ENCODE peak calls at places on chromosome 1, in five cellular contexts. B, I, P, U and X are unnamed samples.

GRCh38 chr1:53848025-53848424 is 9.9 kb upstream of the NDC1 start:
- DNase-seq in B (no peak), I (no peak), P (no peak), U (no peak), X (no peak)

GRCh38 chr1:31005617-31006166 is 59.8 kb downstream of the PUM1 start:
- DNase-seq in B (no peak), I (no peak), P (no peak), U (no peak), X (no peak)

GRCh38 chr1:98315309-98315708 is 346.2 kb upstream of the SNX7 start:
- DNase-seq in B (no peak), I (no peak), P (no peak), U (no peak), X (no peak)

GRCh38 chr1:167447521-167448136 is 70.7 kb downstream of the CD247 start:
- DNase-seq in B (peak), I (no peak), P (no peak), U (no peak), X (peak)

GRCh38 chr1:155136728-155137127 is 1.1 kb downstream of the SLC50A1 start:
- DNase-seq in B (no peak), I (no peak), P (no peak), U (no peak), X (peak)

GRCh38 chr1:220326578-220326977 is 54.3 kb upstream of the RAB3GAP2 start:
- DNase-seq in B (no peak), I (no peak), P (no peak), U (no peak), X (no peak)

GRCh38 chr1:6502000-6502891 is 10.8 kb upstream of the PLEKHG5 start:
- DNase-seq in B (no peak), I (peak), P (no peak), U (no peak), X (no peak)

GRCh38 chr1:43293896-43294760 is 6.7 kb upstream of the TIE1 start:
- DNase-seq in B (no peak), I (no peak), P (no peak), U (no peak), X (no peak)

GRCh38 chr1:173853074-173853473 is 14.7 kb downstream of the GAS5 start:
- DNase-seq in B (no peak), I (no peak), P (no peak), U (no peak), X (peak)

GRCh38 chr1:200365897-200366426 is 43.9 kb downstream of the ZNF281 start:
- DNase-seq in B (no peak), I (no peak), P (no peak), U (no peak), X (no peak)

GRCh38 chr1:184210822-184211221 is 159.3 kb downstream of the TSEN15 start:
- DNase-seq in B (no peak), I (peak), P (no peak), U (no peak), X (no peak)

GRCh38 chr1:23393706-23394105 is 24.1 kb upstream of the ZNF436 start:
- DNase-seq in B (no peak), I (no peak), P (no peak), U (no peak), X (no peak)
- TF ChIP-seq ZBTB33 in B (no peak), I (no peak), P (no peak), U (no peak), X (peak)

GRCh38 chr1:93613895-93614294 is 67.7 kb downstream of the BCAR3 start:
- DNase-seq in B (no peak), I (no peak), P (no peak), U (no peak), X (no peak)

GRCh38 chr1:93611656-93612055 is 70.0 kb downstream of the BCAR3 start:
- DNase-seq in B (no peak), I (no peak), P (no peak), U (no peak), X (no peak)

GRCh38 chr1:93614550-93615200 is 67.0 kb downstream of the BCAR3 start:
- DNase-seq in B (no peak), I (no peak), P (peak), U (no peak), X (no peak)

GRCh38 chr1:93615201-93616150 is 66.2 kb downstream of the BCAR3 start:
- DNase-seq in B (no peak), I (no peak), P (peak), U (peak), X (peak)

GRCh38 chr1:93612510-93612909 is 69.1 kb downstream of the BCAR3 start:
- DNase-seq in B (no peak), I (no peak), P (no peak), U (no peak), X (no peak)
- TF ChIP-seq ZBTB33 in B (no peak), I (no peak), P (no peak), U (no peak), X (no peak)

GRCh38 chr1:111139234-111139955 is 498 bp downstream of the DRAM2 start:
- DNase-seq in B (peak), I (peak), P (peak), U (peak), X (peak)
- TF ChIP-seq ZBTB33 in B (no peak), I (no peak), P (no peak), U (no peak), X (no peak)

DNA sequence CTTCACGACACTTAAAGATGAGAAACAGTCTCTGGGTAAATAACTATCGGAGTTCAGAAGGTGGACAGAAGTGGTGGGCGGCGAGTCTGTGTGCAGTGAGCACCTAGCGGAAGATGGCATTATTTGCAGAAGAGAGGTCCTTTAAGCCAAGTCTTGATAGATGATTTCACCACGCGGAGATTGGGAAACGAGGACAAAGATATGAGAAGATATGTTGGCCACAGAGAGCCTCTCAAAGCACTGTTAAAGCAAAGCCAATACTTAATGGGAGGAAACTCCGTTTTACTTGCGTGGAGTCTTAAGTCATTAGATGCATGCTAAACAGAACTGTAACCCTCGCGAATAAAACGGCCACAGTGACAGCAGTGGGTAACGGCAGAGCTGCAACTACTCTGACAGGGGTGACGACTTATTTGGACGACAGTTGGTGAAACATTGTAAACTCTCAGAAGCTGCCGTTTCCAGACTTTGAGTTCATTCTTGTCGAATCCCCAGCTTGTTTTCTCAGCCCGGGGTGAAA is 576 bp upstream of the CEP350 start:
- DNase-seq in B (no peak), I (peak), P (peak), U (no peak), X (peak)
- TF ChIP-seq ZBTB33 in B (no peak), I (no peak), P (no peak), U (no peak), X (no peak)

GRCh38 chr1:20466231-20466630 is 19.8 kb downstream of the CAMK2N1 start:
- DNase-seq in B (no peak), I (no peak), P (no peak), U (no peak), X (no peak)
- TF ChIP-seq ZBTB33 in B (no peak), I (no peak), P (no peak), U (no peak), X (no peak)

DNA sequence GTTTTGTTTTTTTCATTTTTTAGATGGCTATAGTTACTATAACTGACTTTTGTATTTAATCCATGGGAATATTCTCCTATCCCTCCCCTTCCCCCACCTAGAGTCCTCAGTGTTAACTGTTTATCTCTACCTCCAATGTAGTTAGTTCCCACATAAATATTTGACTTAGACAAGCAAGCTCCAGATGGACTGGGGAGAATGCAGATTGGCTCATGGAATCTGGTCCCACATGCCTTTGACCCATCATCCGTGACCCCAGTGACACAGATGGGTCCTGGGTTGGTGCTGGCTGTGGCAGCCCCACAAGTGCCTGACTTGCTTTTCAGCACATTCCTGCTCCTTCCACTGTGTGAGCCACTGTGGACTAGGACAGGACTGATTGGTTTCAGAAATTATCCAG is 41.8 kb downstream of the ATP2B4 start:
- DNase-seq in B (no peak), I (no peak), P (no peak), U (no peak), X (peak)
- TF ChIP-seq ZBTB33 in B (no peak), I (no peak), P (no peak), U (no peak), X (no peak)

DNA sequence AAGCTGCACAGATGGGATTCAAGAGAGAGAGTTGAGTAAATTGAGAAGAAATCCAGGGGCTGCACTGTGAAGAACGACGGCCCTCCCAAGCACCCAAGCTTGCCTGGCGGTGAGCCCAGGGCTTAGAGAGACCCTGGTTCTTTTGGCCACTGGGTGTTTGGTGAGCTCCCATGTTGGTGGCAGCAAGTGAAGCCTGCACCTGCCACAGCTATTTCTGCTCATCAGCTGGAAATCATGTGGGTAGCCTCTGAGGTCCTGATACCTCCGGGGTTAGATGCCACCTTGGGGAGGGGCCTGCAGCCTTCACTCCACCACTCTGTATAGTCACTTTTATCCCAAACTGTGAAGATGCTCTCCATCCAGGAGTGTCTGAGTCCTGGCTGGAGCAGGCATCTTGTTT is 6.1 kb upstream of the BTG2 start:
- DNase-seq in B (no peak), I (no peak), P (no peak), U (no peak), X (no peak)
- TF ChIP-seq ZBTB33 in B (no peak), I (no peak), P (no peak), U (no peak), X (no peak)

GRCh38 chr1:95903060-95903459 is 669.0 kb downstream of the RWDD3 start:
- DNase-seq in B (no peak), I (no peak), P (no peak), U (no peak), X (no peak)

DNA sequence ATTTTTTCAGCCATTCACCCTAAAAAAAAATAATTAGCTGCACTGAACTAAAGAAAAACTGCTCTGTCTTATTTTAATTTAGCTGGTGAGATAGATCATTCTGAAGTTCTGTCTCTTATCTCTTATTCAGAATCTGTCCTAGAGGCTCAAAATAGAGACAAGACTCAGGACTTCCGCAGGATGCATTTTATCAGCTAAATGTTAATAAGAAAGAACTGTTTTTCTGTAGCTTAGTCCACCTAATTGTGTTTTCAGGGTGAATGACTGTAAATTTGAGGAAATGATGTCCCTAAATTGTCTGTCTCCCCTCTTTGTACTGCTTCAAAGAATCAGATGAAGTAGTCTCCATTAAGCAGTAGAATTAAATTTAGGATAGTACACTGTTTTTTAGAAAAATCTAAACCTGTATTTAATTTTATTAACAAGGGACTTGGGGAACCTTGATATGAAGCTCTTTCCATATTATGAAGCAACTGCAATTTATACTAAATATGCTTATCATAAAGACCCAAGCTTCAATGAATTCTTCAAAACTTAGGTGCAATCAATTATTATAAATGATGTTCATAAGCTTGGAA is 671.9 kb downstream of the RWDD3 start:
- DNase-seq in B (no peak), I (peak), P (no peak), U (no peak), X (no peak)
- TF ChIP-seq ZBTB33 in B (no peak), I (no peak), P (no peak), U (no peak), X (no peak)

GRCh38 chr1:99619583-99619982 is 26.3 kb upstream of the PALMD start:
- DNase-seq in B (no peak), I (no peak), P (no peak), U (no peak), X (no peak)
- TF ChIP-seq ZBTB33 in B (no peak), I (no peak), P (no peak), U (no peak), X (no peak)